ENCODE peak calls at places on chromosomes 16 and 17, in five cellular contexts. J is thoracic aorta, A is BE2C, L is H1, D is MM.1S. O is an unnamed sample.

GRCh38 chr17:39568710-39569109 is 39.0 kb downstream of the NEUROD2 start:
- DNase-seq in J (no peak), A (no peak), L (no peak), D (no peak), O (no peak)

GRCh38 chr17:49585422-49586027 is 9.9 kb downstream of the NXPH3 start:
- DNase-seq in J (no peak), A (no peak), L (no peak), D (no peak), O (no peak)

GRCh38 chr16:64196444-64196843 is 925.4 kb downstream of the CDH11 start:
- DNase-seq in J (no peak), A (no peak), L (no peak), D (no peak), O (no peak)

GRCh38 chr17:30344283-30345088 is 10.6 kb upstream of the TMIGD1 start:
- DNase-seq in J (no peak), A (no peak), L (no peak), D (no peak), O (peak; percentile 82)

GRCh38 chr17:81018044-81018802 is 16.7 kb upstream of the BAIAP2 start:
- DNase-seq in J (no peak), A (no peak), L (no peak), D (peak; percentile 55), O (no peak)

GRCh38 chr17:68782829-68783228 is 172.4 kb downstream of the ABCA8 start:
- DNase-seq in J (no peak), A (no peak), L (no peak), D (no peak), O (no peak)

GRCh38 chr16:51849715-51850114 is 697.2 kb downstream of the TOX3 start:
- DNase-seq in J (no peak), A (no peak), L (no peak), D (no peak), O (no peak)

GRCh38 chr17:40530531-40530987 is 29.1 kb upstream of the TNS4 start:
- DNase-seq in J (no peak), A (no peak), L (no peak), D (no peak), O (no peak)

GRCh38 chr17:15651583-15652110 is 32.1 kb upstream of the FBXW10B start:
- DNase-seq in J (peak; percentile 91), A (peak; percentile 90), L (peak; percentile 43), D (no peak), O (peak; percentile 89)

GRCh38 chr16:11240636-11241473 is 15.1 kb downstream of the SOCS1 start:
- DNase-seq in J (no peak), A (no peak), L (no peak), D (peak; percentile 31), O (no peak)

DNA sequence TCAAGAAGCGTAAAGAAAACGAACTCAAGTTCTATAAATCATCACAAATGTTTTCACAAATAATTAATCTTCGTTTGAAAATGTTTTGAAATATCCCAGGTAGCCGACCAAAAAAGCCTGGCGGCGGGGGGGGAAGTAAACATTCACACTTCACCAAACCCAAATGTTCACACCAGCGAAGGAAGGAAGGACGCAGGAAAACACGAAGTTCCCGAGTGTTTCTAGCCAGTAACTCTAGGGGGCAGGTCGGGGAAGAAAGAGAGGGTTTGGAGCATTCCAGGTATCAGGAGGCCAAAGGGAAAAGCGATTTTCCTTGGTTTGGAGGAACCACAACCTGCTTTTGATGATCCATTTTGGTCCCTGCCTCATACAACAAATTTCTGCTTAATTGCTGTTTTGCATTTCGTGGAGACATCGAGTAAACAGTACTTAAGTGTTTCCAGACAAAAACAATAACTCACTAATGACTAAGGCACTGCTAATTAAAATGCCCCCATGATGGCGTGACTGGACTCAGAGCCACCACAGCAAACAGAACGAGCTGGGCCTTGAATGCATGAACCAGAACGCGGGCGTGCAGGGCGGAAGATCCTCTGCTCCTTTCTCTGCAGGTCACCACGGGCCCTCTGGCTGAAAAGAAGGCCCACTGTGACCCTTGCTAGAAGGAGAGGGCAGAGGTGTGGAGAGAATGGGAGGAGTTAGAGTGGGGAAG is 16.6 kb downstream of the ZFHX3 start:
- DNase-seq in J (no peak), A (no peak), L (no peak), D (no peak), O (no peak)
- TF ChIP-seq CTCF in J (no peak), A (peak; percentile 41), L (peak; percentile 11), D (no peak), O (peak; percentile 43)

GRCh38 chr16:31471241-31471874 is 594 bp upstream of the TGFB1I1 start:
- DNase-seq in J (no peak), A (no peak), L (no peak), D (no peak), O (no peak)
- H3K4me3 ChIP-seq in J (peak overlapping the region; percentile 100), A (peak overlapping the region; percentile 72), L (peak overlapping the region; percentile 76), D (no peak overlapping the region), O (peak overlapping the region; percentile 78)

GRCh38 chr17:78766225-78766624 is 15.8 kb downstream of the CYTH1 start:
- DNase-seq in J (no peak), A (no peak), L (no peak), D (no peak), O (no peak)

GRCh38 chr17:78767806-78768205 is 14.3 kb downstream of the CYTH1 start:
- DNase-seq in J (no peak), A (no peak), L (no peak), D (peak; percentile 42), O (no peak)

GRCh38 chr17:78771758-78772382 is 10.2 kb downstream of the CYTH1 start:
- DNase-seq in J (no peak), A (no peak), L (no peak), D (peak; percentile 67), O (no peak)

GRCh38 chr17:78766743-78767294 is 15.3 kb downstream of the CYTH1 start:
- DNase-seq in J (no peak), A (no peak), L (no peak), D (no peak), O (no peak)

GRCh38 chr17:78769200-78769773 is 12.8 kb downstream of the CYTH1 start:
- DNase-seq in J (no peak), A (no peak), L (no peak), D (no peak), O (no peak)
- TF ChIP-seq CTCF in J (no peak), A (no peak), L (peak; percentile 20), D (peak; percentile 48), O (no peak)

GRCh38 chr16:69240336-69240735 is 53.4 kb downstream of the SNTB2 start:
- DNase-seq in J (no peak), A (no peak), L (no peak), D (no peak), O (no peak)
- H3K4me3 ChIP-seq in J (no peak overlapping the region), A (no peak overlapping the region), L (no peak overlapping the region), D (no peak overlapping the region), O (no peak overlapping the region)

DNA sequence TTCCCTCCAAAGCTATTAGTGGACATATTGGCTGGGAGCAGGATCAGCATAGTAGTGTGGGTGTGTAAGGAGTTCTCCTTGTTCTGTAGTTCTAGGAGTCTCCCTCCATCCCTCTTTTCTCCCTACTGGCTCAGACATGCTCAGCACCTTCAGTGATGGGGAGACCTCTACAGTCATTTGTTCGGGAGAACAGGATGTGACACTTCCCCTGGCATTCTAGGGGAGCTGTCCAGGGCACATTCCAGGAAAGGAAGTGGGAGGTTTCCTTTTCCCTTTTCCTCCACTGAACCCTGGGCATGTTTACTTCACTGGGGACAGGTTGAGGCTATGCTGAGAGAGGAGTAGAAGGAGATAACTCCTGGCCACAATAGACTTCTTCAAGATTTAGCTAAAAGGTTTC is 86.5 kb downstream of the MYH13 start:
- DNase-seq in J (no peak), A (no peak), L (no peak), D (no peak), O (no peak)
- TF ChIP-seq CTCF in J (no peak), A (no peak), L (no peak), D (no peak), O (no peak)